ENCODE peak calls at places on chromosomes 12 and 14, in six cellular contexts. P, G, Z, N, T and Y are unnamed samples.

GRCh38 chr14:96135285-96135684 is 69.4 kb upstream of the BDKRB2 start:
- DNase-seq in P (no peak), G (no peak), Z (no peak), N (no peak), T (no peak), Y (no peak)

GRCh38 chr14:95226801-95227200 is 69.5 kb upstream of the DICER1 start:
- DNase-seq in P (peak; percentile 19), G (no peak), Z (no peak), N (no peak), T (no peak), Y (no peak)

GRCh38 chr12:120571299-120571698 is 9.9 kb downstream of the POP5 start:
- DNase-seq in P (no peak), G (no peak), Z (no peak), N (no peak), T (no peak), Y (no peak)

GRCh38 chr14:77249286-77249685 is 21.7 kb downstream of the NGB start:
- DNase-seq in P (no peak), G (no peak), Z (no peak), N (no peak), T (no peak), Y (no peak)

GRCh38 chr14:78197088-78197487 is 26.9 kb downstream of the NRXN3 start:
- DNase-seq in P (no peak), G (no peak), Z (no peak), N (no peak), T (no peak), Y (no peak)

GRCh38 chr14:75399819-75400678 is 27.8 kb upstream of the JDP2 start:
- DNase-seq in P (peak; percentile 98), G (no peak), Z (peak; percentile 92), N (peak; percentile 96), T (no peak), Y (peak; percentile 93)

GRCh38 chr14:42490536-42490935 is 883.9 kb downstream of the LRFN5 start:
- DNase-seq in P (no peak), G (no peak), Z (no peak), N (no peak), T (no peak), Y (no peak)

GRCh38 chr12:30835216-30835615 is 80.5 kb upstream of the CAPRIN2 start:
- DNase-seq in P (no peak), G (no peak), Z (no peak), N (no peak), T (no peak), Y (no peak)

GRCh38 chr12:24991209-24992049 is 42.5 kb upstream of the BCAT1 start:
- DNase-seq in P (no peak), G (peak; percentile 71), Z (no peak), N (no peak), T (no peak), Y (no peak)

DNA sequence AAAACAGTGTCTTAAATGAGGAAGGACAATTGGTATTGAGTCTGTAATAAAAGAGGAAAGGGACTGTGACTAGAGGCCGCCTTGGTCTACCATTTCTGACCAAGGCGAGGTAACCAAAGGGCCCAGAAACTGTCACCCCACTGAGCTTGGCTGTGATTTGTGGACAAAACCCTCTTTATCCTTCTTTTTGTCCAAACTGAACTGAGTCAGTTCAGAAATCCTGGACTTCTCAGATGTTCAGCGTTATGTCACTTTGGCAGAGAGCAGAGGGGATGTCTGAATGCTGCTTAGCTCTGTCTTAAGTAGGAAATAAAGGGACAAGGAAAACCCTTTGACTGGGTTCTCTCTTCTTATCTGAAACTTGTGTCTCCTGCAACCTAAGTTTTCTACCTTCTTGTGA is 129.9 kb upstream of the CPM start:
- DNase-seq in P (no peak), G (no peak), Z (no peak), N (no peak), T (no peak), Y (no peak)
- H3K4me3 ChIP-seq in P (no peak overlapping the region), G (no peak overlapping the region), Z (no peak overlapping the region), N (no peak overlapping the region), T (no peak overlapping the region), Y (no peak overlapping the region)

DNA sequence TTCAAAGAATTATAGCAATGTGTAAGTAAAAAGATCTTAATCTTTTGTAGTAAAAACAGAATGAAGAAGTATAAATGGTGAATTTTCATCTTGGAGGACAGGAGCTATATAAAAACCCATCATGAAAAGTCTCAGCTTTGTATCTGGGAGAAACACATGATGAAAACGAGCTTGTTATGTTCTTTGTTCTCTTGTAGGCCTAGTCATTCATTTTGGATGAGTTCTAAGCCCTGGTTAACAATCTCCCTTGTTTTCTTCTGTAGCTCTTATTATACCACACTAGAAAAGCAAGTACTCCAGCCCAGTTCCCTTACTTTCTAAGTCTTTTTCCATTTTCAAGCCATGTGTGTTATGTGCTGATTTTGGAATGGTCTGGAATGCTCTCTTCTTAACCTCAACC is 463.5 kb upstream of the RGS6 start:
- DNase-seq in P (no peak), G (no peak), Z (no peak), N (no peak), T (no peak), Y (no peak)
- H3K4me1 ChIP-seq in P (peaks cover 19% of the 10 kb centered on the region), G (no peaks in the 10 kb centered on the region), Z (no peaks in the 10 kb centered on the region), N (no peaks in the 10 kb centered on the region), T (no peaks in the 10 kb centered on the region), Y (peaks cover 5% of the 10 kb centered on the region)

DNA sequence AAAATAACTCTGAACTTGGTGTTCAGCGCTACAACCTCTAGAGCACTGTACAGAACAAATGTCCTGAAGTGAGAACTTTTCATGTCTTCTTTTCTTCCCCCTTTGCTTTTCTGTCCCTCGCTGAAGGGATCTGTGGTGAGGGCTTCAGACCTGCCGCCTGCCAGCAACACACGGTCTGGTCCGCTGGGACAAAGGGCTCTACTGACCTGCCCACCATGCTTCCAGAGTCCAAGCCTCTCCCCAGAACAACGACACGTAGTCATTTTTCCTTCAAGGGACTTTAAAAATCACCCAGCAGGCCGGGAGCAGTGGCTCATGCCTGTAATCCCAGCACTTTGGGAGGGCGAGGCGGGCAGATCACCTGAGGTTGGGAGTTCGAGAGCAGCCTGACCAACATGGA is 140.4 kb downstream of the EFCAB11 start:
- DNase-seq in P (no peak), G (no peak), Z (no peak), N (no peak), T (no peak), Y (no peak)
- H3K4me3 ChIP-seq in P (no peak overlapping the region), G (no peak overlapping the region), Z (no peak overlapping the region), N (no peak overlapping the region), T (no peak overlapping the region), Y (no peak overlapping the region)

GRCh38 chr12:101066489-101066888 is 143.5 kb downstream of the SLC5A8 start:
- DNase-seq in P (no peak), G (no peak), Z (no peak), N (no peak), T (no peak), Y (no peak)
- H3K4me1 ChIP-seq in P (no peaks in the 10 kb centered on the region), G (no peaks in the 10 kb centered on the region), Z (no peaks in the 10 kb centered on the region), N (no peaks in the 10 kb centered on the region), T (no peaks in the 10 kb centered on the region), Y (no peaks in the 10 kb centered on the region)

GRCh38 chr12:6772729-6773661 is 675 bp downstream of the LAG3 start:
- DNase-seq in P (no peak), G (no peak), Z (no peak), N (no peak), T (no peak), Y (no peak)
- H3K4me3 ChIP-seq in P (no peak overlapping the region), G (peak overlapping the region; percentile 55), Z (no peak overlapping the region), N (no peak overlapping the region), T (peak overlapping the region; percentile 26), Y (peak overlapping the region; percentile 15)

GRCh38 chr12:123091756-123092155 is 59.1 kb downstream of the PITPNM2 start:
- DNase-seq in P (no peak), G (no peak), Z (no peak), N (no peak), T (no peak), Y (no peak)

GRCh38 chr12:123096159-123096558 is 54.7 kb downstream of the PITPNM2 start:
- DNase-seq in P (no peak), G (no peak), Z (no peak), N (no peak), T (no peak), Y (no peak)

GRCh38 chr12:123092866-123093265 is 58.0 kb downstream of the PITPNM2 start:
- DNase-seq in P (no peak), G (no peak), Z (no peak), N (no peak), T (no peak), Y (no peak)

GRCh38 chr12:123095074-123095694 is 55.7 kb downstream of the PITPNM2 start:
- DNase-seq in P (no peak), G (no peak), Z (no peak), N (no peak), T (no peak), Y (no peak)

DNA sequence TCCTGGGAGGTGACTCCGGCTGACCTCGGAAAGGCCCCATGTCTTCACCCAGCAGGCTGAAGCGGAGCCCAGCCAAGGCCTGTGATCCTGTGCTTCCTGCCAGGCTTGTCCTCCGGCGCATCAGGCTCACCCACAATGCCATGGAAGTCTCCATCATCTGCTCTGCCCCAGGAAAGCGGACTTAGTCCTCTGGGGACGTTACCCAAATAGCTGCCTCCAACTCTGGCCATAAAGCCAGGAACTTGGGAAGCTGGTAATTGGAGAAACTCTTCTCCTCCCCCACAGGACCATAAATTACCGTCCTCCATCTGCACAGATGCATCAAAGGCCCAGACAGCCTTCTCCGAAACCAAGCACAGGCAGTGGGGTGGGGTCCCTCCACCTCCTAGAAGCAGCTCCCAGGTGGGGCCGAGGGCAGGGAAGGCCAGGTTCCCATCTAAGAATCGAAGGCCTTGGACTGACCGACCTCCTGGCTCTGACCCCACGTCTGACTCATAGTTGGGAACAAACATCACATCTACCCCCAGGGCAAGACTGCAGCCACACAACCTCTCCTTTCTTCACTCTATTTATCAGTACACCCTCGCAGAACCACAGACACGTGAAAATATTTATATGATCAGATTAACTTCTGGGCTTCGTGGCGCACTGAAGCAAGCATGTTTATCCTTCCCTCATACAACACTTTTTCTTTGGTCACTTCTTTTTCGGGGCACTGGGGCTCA is 56.4 kb downstream of the PITPNM2 start:
- DNase-seq in P (peak; percentile 79), G (no peak), Z (no peak), N (peak; percentile 39), T (no peak), Y (peak; percentile 77)
- H3K4me1 ChIP-seq in P (peaks cover 56% of the 10 kb centered on the region), G (no peaks in the 10 kb centered on the region), Z (peaks cover 23% of the 10 kb centered on the region), N (peaks cover 4% of the 10 kb centered on the region), T (no peaks in the 10 kb centered on the region), Y (peaks cover 39% of the 10 kb centered on the region)

GRCh38 chr14:100374270-100374669 is 51.1 kb downstream of the SLC25A47 start:
- DNase-seq in P (no peak), G (no peak), Z (no peak), N (no peak), T (no peak), Y (no peak)

GRCh38 chr14:100370003-100370402 is 46.9 kb downstream of the SLC25A47 start:
- DNase-seq in P (no peak), G (no peak), Z (no peak), N (no peak), T (no peak), Y (no peak)

GRCh38 chr14:100369019-100369418 is 45.9 kb downstream of the SLC25A47 start:
- DNase-seq in P (no peak), G (no peak), Z (no peak), N (no peak), T (no peak), Y (no peak)

GRCh38 chr14:100372357-100373048 is 49.4 kb downstream of the SLC25A47 start:
- DNase-seq in P (no peak), G (no peak), Z (no peak), N (no peak), T (no peak), Y (no peak)

DNA sequence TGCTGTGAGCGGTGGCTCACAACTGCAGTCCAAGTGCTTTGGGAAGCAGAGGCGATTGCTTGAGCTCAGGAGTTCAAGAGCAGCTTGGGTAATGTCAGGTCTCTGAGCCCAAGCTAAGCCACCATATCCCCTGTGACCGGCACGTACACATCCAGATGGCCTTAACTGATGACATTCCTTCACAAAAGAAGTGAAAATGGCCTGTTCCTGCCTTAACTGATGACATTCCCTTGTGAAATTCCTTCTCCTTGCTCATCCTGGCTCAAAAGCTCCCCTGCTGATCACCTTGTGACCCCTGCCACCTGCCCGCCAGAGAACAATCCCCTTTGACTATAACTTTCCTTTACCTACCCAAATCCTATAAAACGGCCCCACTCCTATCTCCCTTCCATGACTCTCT is 48.6 kb downstream of the SLC25A47 start:
- DNase-seq in P (no peak), G (no peak), Z (no peak), N (no peak), T (no peak), Y (no peak)
- H3K4me3 ChIP-seq in P (no peak overlapping the region), G (no peak overlapping the region), Z (peak overlapping the region; percentile 84), N (no peak overlapping the region), T (no peak overlapping the region), Y (no peak overlapping the region)